ENCODE peak calls at places on chromosomes 13 and 19, in nine cellular contexts. J, V, S, O, Z, U, H, T and W are unnamed samples.

GRCh38 chr19:36605101-36605838 is at the start of gene ZNF382:
- DNase-seq in J (peak; percentile 81), V (peak; percentile 76), S (peak; percentile 68), O (peak; percentile 71), Z (peak; percentile 89), U (peak; percentile 83), H (no peak), T (no peak), W (peak; percentile 54)

GRCh38 chr13:92838786-92839185 is 387.8 kb upstream of the GPC6 start:
- DNase-seq in J (no peak), V (no peak), S (no peak), O (no peak), Z (no peak), U (no peak), H (no peak), T (no peak), W (no peak)

GRCh38 chr13:112575680-112576079 is 12.3 kb downstream of the TUBGCP3 start:
- DNase-seq in J (no peak), V (peak; percentile 23), S (no peak), O (no peak), Z (no peak), U (no peak), H (no peak), T (no peak), W (no peak)

GRCh38 chr19:5642204-5642603 is 19.3 kb downstream of the SAFB start:
- DNase-seq in J (no peak), V (no peak), S (no peak), O (no peak), Z (no peak), U (no peak), H (no peak), T (no peak), W (no peak)

GRCh38 chr19:50551034-50551712 is 17.1 kb downstream of the LRRC4B start:
- DNase-seq in J (no peak), V (no peak), S (no peak), O (no peak), Z (no peak), U (no peak), H (no peak), T (no peak), W (no peak)

GRCh38 chr13:45511310-45512147 is 46.8 kb downstream of the COG3 start:
- DNase-seq in J (no peak), V (peak; percentile 76), S (peak; percentile 37), O (no peak), Z (no peak), U (peak; percentile 35), H (peak; percentile 15), T (no peak), W (peak; percentile 84)

GRCh38 chr13:73158851-73159250 is 100.0 kb downstream of the KLF5 start:
- DNase-seq in J (no peak), V (no peak), S (no peak), O (no peak), Z (no peak), U (no peak), H (no peak), T (no peak), W (no peak)

GRCh38 chr13:55410398-55411330 is 1730.1 kb upstream of the PRR20A start:
- DNase-seq in J (no peak), V (no peak), S (no peak), O (no peak), Z (no peak), U (no peak), H (no peak), T (no peak), W (no peak)

GRCh38 chr13:33015275-33015674 is 948 bp upstream of the KL start:
- DNase-seq in J (no peak), V (no peak), S (no peak), O (no peak), Z (no peak), U (no peak), H (no peak), T (no peak), W (no peak)

GRCh38 chr19:11361037-11361770 is 6.0 kb downstream of the PLPPR2 start:
- DNase-seq in J (no peak), V (no peak), S (no peak), O (no peak), Z (no peak), U (no peak), H (no peak), T (no peak), W (no peak)

GRCh38 chr13:110850840-110851239 is 64.0 kb downstream of the ANKRD10 start:
- DNase-seq in J (no peak), V (no peak), S (no peak), O (no peak), Z (no peak), U (no peak), H (no peak), T (no peak), W (no peak)

GRCh38 chr19:36041831-36042230 is 9.2 kb upstream of the CLIP3 start:
- DNase-seq in J (no peak), V (no peak), S (no peak), O (no peak), Z (no peak), U (no peak), H (peak; percentile 52), T (no peak), W (no peak)

GRCh38 chr19:55418185-55418584 is 10.6 kb upstream of the UBE2S start:
- DNase-seq in J (peak; percentile 29), V (peak; percentile 72), S (peak; percentile 26), O (no peak), Z (peak; percentile 44), U (peak; percentile 47), H (peak; percentile 85), T (no peak), W (peak; percentile 62)